ENCODE peak calls at places on chromosomes 6 and 20, in six cellular contexts. C is ovary, U is body of pancreas, O is iris pigment epithelial cell, L is EL, Y is RWPE1. F is an unnamed sample.

GRCh38 chr6:30842754-30843610 is 41.3 kb upstream of the DDR1 start:
- DNase-seq in L (peak; percentile 42), C (no peak), Y (no peak), U (no peak), O (peak; percentile 51), F (no peak)

GRCh38 chr6:3380344-3381232 is 76.3 kb downstream of the SLC22A23 start:
- DNase-seq in L (no peak), Y (no peak), U (peak; percentile 63), O (no peak), C (no peak), F (peak; percentile 59)

GRCh38 chr20:23296841-23297701 is 53.5 kb upstream of the NXT1 start:
- DNase-seq in L (peak; percentile 8), U (no peak), C (no peak), O (peak; percentile 19), Y (no peak), F (no peak)

GRCh38 chr6:19723533-19723932 is 113.6 kb upstream of the ID4 start:
- DNase-seq in U (no peak), O (peak; percentile 65), C (no peak), Y (peak; percentile 2), L (peak; percentile 85), F (no peak)

GRCh38 chr6:37052027-37052628 is 46.7 kb downstream of the FGD2 start:
- DNase-seq in L (no peak), U (no peak), O (no peak), Y (no peak), C (no peak), F (peak; percentile 63)

GRCh38 chr6:136471372-136471771 is 78.8 kb downstream of the MAP7 start:
- DNase-seq in Y (no peak), O (no peak), U (no peak), L (no peak), C (no peak), F (no peak)

GRCh38 chr20:43388267-43389081 is 69.2 kb upstream of the SRSF6 start:
- DNase-seq in U (peak; percentile 24), L (peak; percentile 66), Y (no peak), O (no peak), C (no peak), F (no peak)

GRCh38 chr6:9292975-9293374 is 857.6 kb upstream of the SLC35B3 start:
- DNase-seq in O (peak; percentile 50), U (no peak), L (no peak), Y (no peak), C (no peak), F (no peak)

GRCh38 chr6:145155411-145155810 is 579.9 kb downstream of the EPM2A start:
- DNase-seq in C (no peak), U (no peak), O (peak; percentile 6), Y (no peak), L (peak; percentile 23), F (no peak)

GRCh38 chr20:2756056-2756611 is 44.3 kb downstream of the CPXM1 start:
- DNase-seq in U (no peak), C (no peak), O (peak; percentile 45), Y (peak; percentile 40), L (peak; percentile 50), F (peak; percentile 14)

GRCh38 chr6:24524801-24525200 is 30.0 kb downstream of the ALDH5A1 start:
- DNase-seq in U (no peak), O (peak; percentile 64), L (peak; percentile 47), C (no peak), Y (peak; percentile 25), F (peak; percentile 58)

F was measured in NCI-H146.